ENCODE peak calls at places on chromosomes 6 and 20, in six cellular contexts. J is A549, H is IMR-90, S is GM12878, V is K562, P is HepG2. K is an unnamed sample.

GRCh38 chr20:1315804-1316203 is 13.1 kb downstream of the SDCBP2 start:
- DNase-seq in S (no peak), V (no peak), H (no peak), J (no peak), P (no peak), K (no peak)

GRCh38 chr6:9494864-9495263 is 920.0 kb downstream of the TFAP2A start:
- DNase-seq in J (no peak), P (no peak), V (no peak), H (peak; percentile 79), S (no peak), K (no peak)

GRCh38 chr6:52139985-52140680 is 46.0 kb upstream of the IL17A start:
- DNase-seq in J (no peak), S (no peak), H (no peak), P (no peak), V (no peak), K (no peak)

GRCh38 chr6:135953800-135954199 is 102.3 kb downstream of the PDE7B start:
- DNase-seq in S (no peak), H (no peak), J (no peak), V (no peak), P (no peak), K (no peak)

GRCh38 chr6:119273287-119273686 is 76.3 kb downstream of the MAN1A1 start:
- DNase-seq in H (no peak), V (no peak), S (no peak), P (no peak), J (no peak), K (no peak)

GRCh38 chr6:14046476-14047068 is 71.0 kb upstream of the CD83 start:
- DNase-seq in P (peak; percentile 30), V (peak; percentile 74), S (no peak), H (peak; percentile 48), J (peak; percentile 60), K (peak; percentile 65)

GRCh38 chr6:48535569-48535968 is 424.6 kb upstream of the PTCHD4 start:
- DNase-seq in S (no peak), P (no peak), J (no peak), H (peak; percentile 4), V (no peak), K (no peak)

GRCh38 chr6:52609968-52610367 is 33.1 kb upstream of the TRAM2 start:
- DNase-seq in H (no peak), V (no peak), P (no peak), S (no peak), J (no peak), K (peak; percentile 36)

GRCh38 chr6:135062735-135063134 is 8.1 kb upstream of the HBS1L start:
- DNase-seq in P (no peak), H (no peak), V (no peak), S (no peak), J (no peak), K (no peak)

GRCh38 chr6:108736832-108737231 is 111.4 kb upstream of the ARMC2 start:
- DNase-seq in J (peak; percentile 26), H (peak; percentile 92), S (no peak), P (peak; percentile 27), V (peak; percentile 22), K (no peak)
- TF ChIP-seq SMC3 in J (no peak), H (no peak), S (no peak), P (no peak), V (no peak), K (no peak)

DNA sequence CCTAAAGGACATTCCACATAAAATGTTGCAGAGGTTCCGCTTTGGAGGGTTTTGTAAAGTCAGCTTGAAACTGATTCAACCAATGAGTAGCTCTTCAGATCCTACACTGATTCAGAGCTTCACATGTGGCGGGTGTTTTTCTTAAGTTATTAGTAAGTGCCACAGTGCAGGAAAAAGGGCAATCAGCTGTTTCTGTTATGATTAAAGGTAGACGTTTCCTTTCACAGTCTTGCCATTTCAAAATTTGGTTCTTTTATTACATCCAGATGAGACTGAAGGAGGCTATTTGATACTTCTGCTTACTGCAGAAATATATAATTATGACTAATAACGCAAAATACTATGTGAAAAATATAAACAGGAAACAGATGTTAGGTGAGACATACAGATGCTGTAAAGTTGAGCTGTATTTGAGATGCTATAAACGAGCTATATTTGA is 443.9 kb downstream of the CDKAL1 start:
- DNase-seq in J (no peak), S (peak; percentile 25), H (peak; percentile 91), V (no peak), P (no peak), K (no peak)
- TF ChIP-seq SMC3 in J (no peak), S (no peak), H (no peak), V (no peak), P (no peak), K (no peak)

GRCh38 chr6:74075323-74075722 is 379.3 kb downstream of the CD109 start:
- DNase-seq in H (peak; percentile 26), P (no peak), V (no peak), S (no peak), J (no peak), K (no peak)

GRCh38 chr6:74070091-74070490 is 374.1 kb downstream of the CD109 start:
- DNase-seq in S (no peak), P (no peak), H (peak; percentile 13), J (no peak), V (no peak), K (no peak)

GRCh38 chr6:74073896-74074295 is 377.9 kb downstream of the CD109 start:
- DNase-seq in V (no peak), H (peak; percentile 60), P (no peak), J (no peak), S (no peak), K (no peak)

GRCh38 chr6:74074609-74075008 is 378.6 kb downstream of the CD109 start:
- DNase-seq in H (no peak), S (no peak), V (no peak), P (no peak), J (no peak), K (no peak)

DNA sequence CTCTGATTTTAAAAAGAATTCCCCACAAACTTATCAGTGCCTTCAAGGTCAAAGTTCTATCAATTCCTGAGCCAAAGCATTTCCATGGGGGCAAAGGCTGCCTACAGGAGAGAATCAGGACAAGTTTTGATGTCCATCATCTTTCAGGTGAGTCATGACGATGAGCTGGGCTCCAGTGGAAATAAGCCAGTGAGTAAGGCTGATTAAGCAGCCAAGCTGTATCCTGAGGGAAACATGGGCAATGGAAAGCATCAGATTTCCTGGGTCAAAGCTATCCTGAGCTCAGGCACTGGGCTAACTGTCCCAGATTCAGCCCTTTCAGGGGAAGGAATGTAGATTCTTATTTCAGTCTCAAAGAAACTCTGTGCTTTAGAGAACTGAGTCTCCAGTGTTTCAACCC is 377.4 kb downstream of the CD109 start:
- DNase-seq in S (no peak), H (peak; percentile 90), J (no peak), V (no peak), P (no peak), K (no peak)
- TF ChIP-seq SMC3 in S (no peak), H (no peak), J (no peak), V (no peak), P (no peak), K (no peak)

DNA sequence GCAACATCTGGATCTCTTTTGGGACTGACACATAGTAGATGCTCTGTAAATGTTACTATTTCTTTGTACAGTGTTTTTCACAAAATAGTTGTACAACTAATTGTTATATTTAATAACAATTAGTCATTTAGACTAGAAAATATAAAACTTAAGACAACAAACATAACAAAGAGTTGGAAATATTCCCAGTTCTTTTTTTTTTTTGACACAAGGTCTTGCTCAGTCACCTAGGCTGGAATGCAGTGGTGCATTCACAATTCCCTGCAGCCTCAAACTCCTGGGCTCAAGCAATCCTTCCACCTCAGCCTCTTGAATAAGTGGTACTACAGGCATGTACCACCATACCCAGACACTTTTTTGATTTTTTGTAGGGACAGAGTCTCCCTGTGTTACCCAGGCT is 105.8 kb downstream of the UTRN start:
- DNase-seq in S (no peak), H (peak; percentile 13), P (no peak), J (no peak), V (no peak), K (no peak)
- TF ChIP-seq SMC3 in S (no peak), H (no peak), P (no peak), J (no peak), V (no peak), K (no peak)

DNA sequence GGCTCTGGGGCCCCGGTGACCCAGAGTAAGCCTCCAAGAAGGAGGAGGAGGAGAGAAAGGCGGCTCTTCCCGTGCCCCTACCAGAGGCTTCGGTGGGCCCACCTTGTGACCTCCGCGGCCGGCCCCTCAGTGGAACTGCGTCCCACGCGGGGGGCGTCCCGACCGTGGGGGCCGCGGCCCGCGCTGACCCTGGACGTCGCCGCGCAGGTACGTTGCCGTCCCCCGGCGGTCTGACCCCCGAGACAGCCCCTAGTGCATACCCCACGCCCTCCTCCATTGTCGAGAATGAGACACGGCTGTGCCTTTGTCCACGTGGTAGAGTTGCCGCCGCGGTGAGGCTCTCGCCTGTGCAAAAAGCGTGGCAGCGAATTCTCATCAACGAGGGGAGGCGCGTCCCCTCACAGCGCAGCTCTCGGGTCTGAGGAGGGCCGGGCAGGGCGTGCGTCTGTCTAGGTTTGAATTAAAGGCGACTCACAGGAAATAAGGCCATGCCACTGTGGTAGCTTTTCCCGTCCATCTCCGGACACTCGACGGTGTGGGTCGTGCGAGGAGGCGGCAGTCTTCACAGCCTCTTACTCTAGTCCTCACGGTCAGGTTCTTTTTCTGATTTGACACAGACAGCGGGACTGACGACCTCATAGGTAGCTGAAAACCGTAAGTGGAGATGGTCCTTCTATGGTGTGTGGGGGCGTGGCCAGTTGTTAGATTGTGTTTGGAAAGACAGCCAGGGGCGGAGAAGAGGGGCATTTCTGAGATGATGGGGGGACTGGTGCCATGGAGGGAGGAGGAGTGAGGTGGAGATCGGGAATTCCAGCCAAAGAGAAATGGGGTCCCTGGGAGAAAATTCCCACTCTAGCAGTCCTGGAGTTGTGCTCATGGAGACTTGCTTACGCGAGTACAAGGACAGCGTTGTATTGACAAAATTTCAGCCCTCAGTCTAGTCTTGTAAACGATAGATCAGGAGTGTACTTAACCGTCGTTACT is 556 bp downstream of the NXT1 start:
- DNase-seq in V (no peak), J (peak; percentile 44), P (peak; percentile 85), S (no peak), H (peak; percentile 45), K (peak; percentile 56)
- TF ChIP-seq SMC3 in V (no peak), J (no peak), P (no peak), S (no peak), H (no peak), K (no peak)

GRCh38 chr20:61697666-61698597 is 367.7 kb downstream of the TAF4 start:
- DNase-seq in J (no peak), V (no peak), P (no peak), H (no peak), S (no peak), K (no peak)
- TF ChIP-seq SMC3 in J (no peak), V (no peak), P (no peak), H (no peak), S (no peak), K (no peak)

DNA sequence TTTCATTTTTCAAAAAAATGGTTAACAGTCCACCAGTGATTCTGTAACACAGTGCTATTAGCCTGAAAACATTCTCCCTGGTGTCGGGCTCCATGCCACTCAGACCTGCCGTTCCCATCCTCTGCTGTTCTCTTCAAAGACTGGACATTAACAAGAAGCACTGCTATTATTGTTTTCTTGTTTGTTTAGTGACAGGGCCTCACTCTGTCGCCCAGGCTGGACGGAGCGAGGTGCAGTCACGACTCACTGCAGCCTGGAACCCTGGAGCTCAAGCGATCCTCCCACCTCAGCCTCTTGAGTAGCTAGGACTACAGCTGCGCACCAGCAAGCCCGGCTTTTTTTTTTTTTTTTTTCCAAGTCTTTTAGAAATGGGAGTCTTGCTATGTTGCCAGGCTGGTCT is 9.6 kb downstream of the RMND1 start:
- DNase-seq in S (no peak), P (no peak), H (no peak), V (no peak), J (no peak), K (no peak)
- TF ChIP-seq SMC3 in S (no peak), P (no peak), H (no peak), V (no peak), J (no peak), K (no peak)

GRCh38 chr6:43020847-43021246 is 576 bp upstream of the RRP36 start:
- DNase-seq in H (no peak), P (no peak), J (no peak), V (no peak), S (no peak), K (peak; percentile 48)
- TF ChIP-seq SMC3 in H (no peak), P (no peak), J (no peak), V (no peak), S (no peak), K (no peak)

K was measured in SK-N-SH.